ENCODE peak calls at places on chromosomes 4 and X, in seven cellular contexts. A, F, N, S, C, Q and L are unnamed samples.

GRCh38 chrX:66672106-66672505 is 33.2 kb upstream of the EDA2R start:
- DNase-seq in A (no peak), F (no peak), N (no peak), S (peak), C (no peak), Q (no peak), L (no peak)

GRCh38 chr4:168480991-168481588 is 798 bp upstream of the DDX60L start:
- DNase-seq in A (no peak), F (peak), N (no peak), S (peak), C (no peak), Q (no peak), L (no peak)

GRCh38 chr4:75658881-75659280 is 14.3 kb downstream of the G3BP2 start:
- DNase-seq in A (no peak), F (no peak), N (no peak), S (peak), C (no peak), Q (no peak), L (no peak)

GRCh38 chr4:113222006-113222405 is 172.6 kb downstream of the ANK2 start:
- DNase-seq in A (no peak), F (no peak), N (no peak), S (peak), C (no peak), Q (no peak), L (no peak)

GRCh38 chrX:485368-485767 is 98.7 kb upstream of the PPP2R3B start:
- DNase-seq in A (no peak), F (no peak), N (no peak), S (no peak), C (no peak), Q (no peak), L (no peak)

GRCh38 chrX:105701310-105702052 is 120.9 kb upstream of the NRK start:
- DNase-seq in A (peak), F (peak), N (no peak), S (peak), C (no peak), Q (no peak), L (no peak)

GRCh38 chrX:146907391-146908240 is 93.1 kb upstream of the CXorf51A start:
- DNase-seq in A (no peak), F (no peak), N (no peak), S (no peak), C (no peak), Q (no peak), L (no peak)

GRCh38 chr4:4269856-4270255 is 20.1 kb downstream of the LYAR start:
- DNase-seq in A (no peak), F (no peak), N (no peak), S (peak), C (no peak), Q (no peak), L (no peak)

GRCh38 chr4:113435893-113436292 is 325.6 kb downstream of the CAMK2D start:
- DNase-seq in A (no peak), F (peak), N (no peak), S (peak), C (no peak), Q (no peak), L (no peak)

GRCh38 chrX:151402719-151403390 is 5.8 kb downstream of the VMA21 start:
- DNase-seq in A (no peak), F (no peak), N (no peak), S (no peak), C (no peak), Q (no peak), L (no peak)

GRCh38 chr4:78242071-78242470 is 184.9 kb downstream of the FRAS1 start:
- DNase-seq in A (no peak), F (no peak), N (no peak), S (no peak), C (no peak), Q (no peak), L (no peak)

GRCh38 chr4:112938461-112939058 is 110.9 kb upstream of the ANK2 start:
- DNase-seq in A (peak), F (peak), N (no peak), S (peak), C (no peak), Q (no peak), L (peak)

GRCh38 chrX:47992093-47992375 is 11.8 kb downstream of the ZNF182 start:
- DNase-seq in A (no peak), F (no peak), N (no peak), S (no peak), C (no peak), Q (no peak), L (no peak)

GRCh38 chr4:108959497-108959896 is 196.6 kb upstream of the ETNPPL start:
- DNase-seq in A (no peak), F (no peak), N (no peak), S (no peak), C (no peak), Q (no peak), L (no peak)

GRCh38 chrX:96833333-96833732 is 50.4 kb upstream of the RPA4 start:
- DNase-seq in A (no peak), F (no peak), N (no peak), S (no peak), C (no peak), Q (no peak), L (no peak)